ENCODE peak calls at places on chromosomes 7 and 10, in ten cellular contexts. R, C, A, J, W, S, O, D, V and H are unnamed samples.

GRCh38 chr7:42691030-42691639 is 220.7 kb downstream of the C7orf25 start:
- DNase-seq in R (no peak), C (peak; percentile 46), A (no peak), J (no peak), W (no peak), S (no peak), O (peak; percentile 61), D (no peak), V (peak; percentile 73), H (peak; percentile 77)

GRCh38 chr7:101066141-101066857 is 19.0 kb upstream of the TRIM56 start:
- DNase-seq in R (peak; percentile 92), C (no peak), A (no peak), J (no peak), W (no peak), S (no peak), O (no peak), D (no peak), V (no peak), H (no peak)

GRCh38 chr10:17409170-17409733 is 45.1 kb downstream of the ST8SIA6 start:
- DNase-seq in R (no peak), C (peak; percentile 8), A (no peak), J (no peak), W (no peak), S (no peak), O (no peak), D (no peak), V (peak; percentile 29), H (no peak)

GRCh38 chr10:4733150-4733842 is 92.7 kb upstream of the AKR1E2 start:
- DNase-seq in R (no peak), C (no peak), A (no peak), J (no peak), W (no peak), S (no peak), O (no peak), D (no peak), V (no peak), H (no peak)

GRCh38 chr10:70561051-70561450 is 41.5 kb downstream of the PRF1 start:
- DNase-seq in R (no peak), C (no peak), A (no peak), J (no peak), W (no peak), S (no peak), O (no peak), D (no peak), V (peak; percentile 31), H (peak; percentile 36)

GRCh38 chr10:103504181-103504783 is 10.8 kb downstream of the NEURL1 start:
- DNase-seq in R (no peak), C (peak; percentile 92), A (no peak), J (no peak), W (no peak), S (no peak), O (no peak), D (no peak), V (peak; percentile 92), H (peak; percentile 79)

GRCh38 chr7:44103941-44104879 is at the start of gene AEBP1:
- DNase-seq in R (no peak), C (peak; percentile 59), A (peak; percentile 64), J (no peak), W (peak; percentile 19), S (peak; percentile 29), O (peak; percentile 77), D (no peak), V (peak; percentile 65), H (peak; percentile 82)

GRCh38 chr7:129394101-129394500 is 40.1 kb upstream of the STRIP2 start:
- DNase-seq in R (no peak), C (no peak), A (no peak), J (no peak), W (no peak), S (no peak), O (no peak), D (no peak), V (no peak), H (no peak)

GRCh38 chr10:110437761-110438341 is 59.9 kb upstream of the DUSP5 start:
- DNase-seq in R (no peak), C (no peak), A (no peak), J (no peak), W (no peak), S (no peak), O (no peak), D (no peak), V (no peak), H (no peak)

GRCh38 chr10:114393482-114393881 is 10.8 kb downstream of the AFAP1L2 start:
- DNase-seq in R (no peak), C (no peak), A (no peak), J (no peak), W (no peak), S (no peak), O (no peak), D (no peak), V (peak; percentile 48), H (peak; percentile 67)

GRCh38 chr7:46776790-46777189 is 805.1 kb downstream of the TNS3 start:
- DNase-seq in R (no peak), C (peak; percentile 35), A (no peak), J (no peak), W (no peak), S (no peak), O (no peak), D (no peak), V (peak; percentile 57), H (no peak)

GRCh38 chr10:93248583-93249227 is 175.0 kb downstream of the CYP26A1 start:
- DNase-seq in R (no peak), C (no peak), A (no peak), J (no peak), W (no peak), S (no peak), O (no peak), D (no peak), V (no peak), H (peak; percentile 43)

GRCh38 chr10:3972460-3973366 is 187.7 kb upstream of the KLF6 start:
- DNase-seq in R (no peak), C (no peak), A (no peak), J (no peak), W (no peak), S (no peak), O (no peak), D (no peak), V (peak; percentile 50), H (no peak)

GRCh38 chr7:129501760-129502707 is at the start of gene SMKR1:
- DNase-seq in R (peak; percentile 75), C (peak; percentile 73), A (peak; percentile 94), J (peak; percentile 86), W (peak; percentile 92), S (peak; percentile 89), O (peak; percentile 81), D (peak; percentile 94), V (peak; percentile 64), H (peak; percentile 76)

GRCh38 chr10:69389827-69390490 is 26.8 kb downstream of the TACR2 start:
- DNase-seq in R (no peak), C (peak; percentile 32), A (no peak), J (no peak), W (no peak), S (no peak), O (no peak), D (no peak), V (peak; percentile 28), H (peak; percentile 70)

GRCh38 chr7:1291040-1291689 is 58.5 kb downstream of the UNCX start:
- DNase-seq in R (peak; percentile 33), C (no peak), A (no peak), J (no peak), W (no peak), S (no peak), O (no peak), D (no peak), V (no peak), H (no peak)

GRCh38 chr7:2545746-2546425 is 9.4 kb downstream of the BRAT1 start:
- DNase-seq in R (no peak), C (no peak), A (no peak), J (no peak), W (no peak), S (no peak), O (no peak), D (no peak), V (no peak), H (peak; percentile 43)

GRCh38 chr10:6278519-6279120 is 75.9 kb downstream of the PFKFB3 start:
- DNase-seq in R (no peak), C (no peak), A (no peak), J (no peak), W (no peak), S (no peak), O (no peak), D (no peak), V (no peak), H (no peak)

GRCh38 chr7:94928168-94928707 is 20.8 kb downstream of the PPP1R9A start:
- DNase-seq in R (no peak), C (no peak), A (no peak), J (no peak), W (no peak), S (no peak), O (no peak), D (no peak), V (no peak), H (no peak)

GRCh38 chr7:106643189-106643588 is 17.8 kb downstream of the CCDC71L start:
- DNase-seq in R (no peak), C (no peak), A (no peak), J (no peak), W (no peak), S (no peak), O (no peak), D (no peak), V (no peak), H (no peak)

GRCh38 chr10:69647819-69648218 is 17.8 kb downstream of the FAM241B start:
- DNase-seq in R (no peak), C (no peak), A (no peak), J (no peak), W (no peak), S (no peak), O (no peak), D (no peak), V (no peak), H (no peak)

GRCh38 chr7:28130277-28130676 is 50.3 kb downstream of the JAZF1 start:
- DNase-seq in R (no peak), C (peak; percentile 72), A (no peak), J (no peak), W (no peak), S (no peak), O (no peak), D (no peak), V (no peak), H (no peak)

GRCh38 chr10:125343118-125343752 is 182.9 kb upstream of the CTBP2 start:
- DNase-seq in R (no peak), C (peak; percentile 33), A (no peak), J (no peak), W (no peak), S (no peak), O (no peak), D (no peak), V (peak; percentile 21), H (peak; percentile 57)

GRCh38 chr7:92767427-92767826 is 68.9 kb downstream of the CDK6 start:
- DNase-seq in R (no peak), C (peak; percentile 65), A (no peak), J (no peak), W (no peak), S (no peak), O (no peak), D (no peak), V (peak; percentile 57), H (no peak)

GRCh38 chr10:115727114-115727513 is 545.9 kb downstream of the GFRA1 start:
- DNase-seq in R (peak; percentile 31), C (no peak), A (no peak), J (no peak), W (no peak), S (no peak), O (no peak), D (no peak), V (no peak), H (no peak)

GRCh38 chr10:84539244-84539643 is 210.9 kb downstream of the CCSER2 start:
- DNase-seq in R (no peak), C (peak; percentile 77), A (no peak), J (no peak), W (no peak), S (no peak), O (no peak), D (no peak), V (peak; percentile 47), H (no peak)

GRCh38 chr10:10870523-10871241 is 147.0 kb upstream of the CELF2 start:
- DNase-seq in R (no peak), C (no peak), A (no peak), J (no peak), W (no peak), S (no peak), O (peak; percentile 52), D (no peak), V (no peak), H (peak; percentile 62)

GRCh38 chr10:60910543-60910942 is 33.4 kb downstream of the RHOBTB1 start:
- DNase-seq in R (no peak), C (no peak), A (no peak), J (no peak), W (no peak), S (no peak), O (no peak), D (no peak), V (no peak), H (no peak)